ENCODE peak calls at places on chromosomes 4 and X, in seven cellular contexts. G is upper lobe of left lung, U is Panc1, E is mucosa of descending colon, H is left lung, V is GM23338, R is IMR-90. Z is an unnamed sample.

GRCh38 chr4:150209140-150209829 is 131.0 kb downstream of the DCLK2 start:
- ATAC-seq in E (peak; percentile 75), G (peak; percentile 71), R (peak; percentile 77), U (peak; percentile 82), V (peak; percentile 81), H (peak; percentile 90), Z (peak; percentile 69)

GRCh38 chrX:120336899-120337298 is 25.0 kb upstream of the ATP1B4 start:
- ATAC-seq in H (no peak), U (no peak), E (no peak), V (no peak), R (no peak), G (no peak), Z (no peak)

GRCh38 chr4:151690884-151691283 is 69.9 kb downstream of the GATB start:
- ATAC-seq in G (no peak), V (no peak), E (no peak), R (no peak), H (no peak), U (no peak), Z (no peak)

GRCh38 chr4:106149911-106150310 is 166.1 kb downstream of the TBCK start:
- ATAC-seq in H (no peak), V (no peak), R (no peak), E (no peak), G (no peak), U (no peak), Z (no peak)

GRCh38 chr4:127214001-127214400 is 418.8 kb upstream of the INTU start:
- ATAC-seq in H (peak; percentile 51), E (no peak), R (no peak), G (no peak), U (no peak), V (no peak), Z (no peak)

GRCh38 chrX:153735274-153735673 is 10.6 kb downstream of the ABCD1 start:
- ATAC-seq in H (no peak), R (no peak), V (peak; percentile 63), G (no peak), U (no peak), E (no peak), Z (no peak)

GRCh38 chrX:103211012-103211715 is 3.7 kb upstream of the BEX4 start:
- ATAC-seq in G (no peak), R (peak; percentile 66), H (peak; percentile 27), U (peak; percentile 76), E (no peak), V (peak; percentile 18), Z (no peak)

GRCh38 chrX:131262200-131262599 is 26.9 kb downstream of the IGSF1 start:
- ATAC-seq in E (no peak), U (no peak), V (no peak), G (no peak), H (no peak), R (no peak), Z (no peak)

GRCh38 chr4:110586137-110586850 is 36.6 kb downstream of the PITX2 start:
- ATAC-seq in G (no peak), U (peak; percentile 66), R (peak; percentile 91), V (peak; percentile 63), E (no peak), H (peak; percentile 80), Z (peak; percentile 60)

GRCh38 chrX:8289523-8289922 is 118.5 kb upstream of the VCX2 start:
- ATAC-seq in H (no peak), R (no peak), U (no peak), E (no peak), V (no peak), G (no peak), Z (no peak)

GRCh38 chrX:43998374-43998773 is 25.2 kb upstream of the NDP start:
- ATAC-seq in R (no peak), H (no peak), V (no peak), E (no peak), U (no peak), G (no peak), Z (no peak)

GRCh38 chrX:118665204-118665603 is 62.2 kb upstream of the IL13RA1 start:
- ATAC-seq in G (no peak), V (no peak), R (no peak), H (no peak), E (no peak), U (no peak), Z (no peak)

GRCh38 chr4:42637104-42637503 is 19.8 kb downstream of the ATP8A1 start:
- ATAC-seq in G (no peak), V (no peak), R (no peak), U (no peak), H (no peak), E (no peak), Z (no peak)

GRCh38 chrX:150465856-150466775 is 102.3 kb upstream of the MTM1 start:
- ATAC-seq in E (peak; percentile 16), U (no peak), G (no peak), R (peak; percentile 48), V (no peak), H (no peak), Z (no peak)

GRCh38 chr4:169810325-169811323 is 52.9 kb upstream of the HPF1 start:
- ATAC-seq in E (peak; percentile 69), U (peak; percentile 73), V (peak; percentile 64), R (peak; percentile 61), G (no peak), H (peak; percentile 75), Z (no peak)

GRCh38 chr4:187208641-187209040 is 485.0 kb upstream of the FAT1 start:
- ATAC-seq in E (peak; percentile 55), H (no peak), V (no peak), G (no peak), R (no peak), U (no peak), Z (no peak)

GRCh38 chr4:67892905-67893304 is 9.1 kb upstream of the TMPRSS11D start:
- ATAC-seq in V (peak; percentile 96), E (no peak), R (no peak), G (peak; percentile 43), U (no peak), H (no peak), Z (no peak)
- TF ChIP-seq CTCF in V (peak; percentile 70), E (no peak), R (no peak), G (no peak), U (no peak), H (no peak), Z (no peak)

DNA sequence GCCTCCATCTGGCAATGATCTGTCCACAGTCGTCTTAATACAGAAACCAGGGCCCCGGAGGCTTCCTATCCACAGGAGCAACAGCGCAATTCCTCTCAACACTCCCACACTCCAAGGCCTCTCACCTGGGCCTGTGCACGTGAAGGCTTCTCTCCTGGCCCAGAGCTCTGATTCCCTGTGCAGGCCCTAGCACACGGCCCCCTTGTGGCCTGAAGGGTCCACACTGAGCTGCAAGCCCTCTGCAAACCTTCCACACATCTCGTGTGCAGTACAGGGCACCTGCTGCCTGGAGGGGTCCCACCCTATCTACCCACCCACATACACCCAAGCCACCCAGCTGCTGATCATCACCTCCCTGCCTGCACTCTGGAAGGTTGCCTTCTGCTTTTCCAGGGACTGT is 150.1 kb upstream of the NUDT10 start:
- ATAC-seq in V (peak; percentile 96), E (no peak), G (peak; percentile 34), U (no peak), R (no peak), H (no peak), Z (no peak)
- TF ChIP-seq CTCF in V (peak; percentile 53), E (no peak), G (no peak), U (peak; percentile 8), R (no peak), H (no peak), Z (no peak)

GRCh38 chrX:117510453-117510852 is 606.2 kb downstream of the KLHL13 start:
- ATAC-seq in G (no peak), R (no peak), U (no peak), E (no peak), V (peak; percentile 34), H (no peak), Z (no peak)
- TF ChIP-seq CTCF in G (no peak), R (no peak), U (no peak), E (no peak), V (peak; percentile 63), H (no peak), Z (peak; percentile 14)

GRCh38 chrX:90883479-90883878 is 551.2 kb upstream of the PABPC5 start:
- ATAC-seq in U (no peak), V (no peak), G (no peak), H (no peak), E (no peak), R (no peak), Z (no peak)
- TF ChIP-seq CTCF in U (no peak), V (no peak), G (no peak), H (no peak), E (no peak), R (no peak), Z (no peak)

GRCh38 chrX:28675173-28675572 is 87.9 kb downstream of the IL1RAPL1 start:
- ATAC-seq in G (no peak), U (no peak), E (no peak), V (no peak), H (no peak), R (no peak), Z (no peak)
- TF ChIP-seq CTCF in G (no peak), U (no peak), E (no peak), V (no peak), H (no peak), R (no peak), Z (no peak)

GRCh38 chr4:24003476-24003875 is 113.6 kb upstream of the PPARGC1A start:
- ATAC-seq in R (peak; percentile 54), V (peak; percentile 41), U (no peak), E (no peak), H (no peak), G (no peak), Z (no peak)
- TF ChIP-seq CTCF in R (no peak), V (no peak), U (no peak), E (no peak), H (no peak), G (no peak), Z (no peak)

GRCh38 chr4:37803348-37803973 is 23.0 kb upstream of the PGM2 start:
- ATAC-seq in U (no peak), E (no peak), G (no peak), V (no peak), H (peak; percentile 63), R (peak; percentile 53), Z (no peak)
- TF ChIP-seq CTCF in U (peak; percentile 50), E (peak; percentile 3), G (peak; percentile 37), V (peak; percentile 59), H (peak; percentile 30), R (peak; percentile 68), Z (peak; percentile 63)

DNA sequence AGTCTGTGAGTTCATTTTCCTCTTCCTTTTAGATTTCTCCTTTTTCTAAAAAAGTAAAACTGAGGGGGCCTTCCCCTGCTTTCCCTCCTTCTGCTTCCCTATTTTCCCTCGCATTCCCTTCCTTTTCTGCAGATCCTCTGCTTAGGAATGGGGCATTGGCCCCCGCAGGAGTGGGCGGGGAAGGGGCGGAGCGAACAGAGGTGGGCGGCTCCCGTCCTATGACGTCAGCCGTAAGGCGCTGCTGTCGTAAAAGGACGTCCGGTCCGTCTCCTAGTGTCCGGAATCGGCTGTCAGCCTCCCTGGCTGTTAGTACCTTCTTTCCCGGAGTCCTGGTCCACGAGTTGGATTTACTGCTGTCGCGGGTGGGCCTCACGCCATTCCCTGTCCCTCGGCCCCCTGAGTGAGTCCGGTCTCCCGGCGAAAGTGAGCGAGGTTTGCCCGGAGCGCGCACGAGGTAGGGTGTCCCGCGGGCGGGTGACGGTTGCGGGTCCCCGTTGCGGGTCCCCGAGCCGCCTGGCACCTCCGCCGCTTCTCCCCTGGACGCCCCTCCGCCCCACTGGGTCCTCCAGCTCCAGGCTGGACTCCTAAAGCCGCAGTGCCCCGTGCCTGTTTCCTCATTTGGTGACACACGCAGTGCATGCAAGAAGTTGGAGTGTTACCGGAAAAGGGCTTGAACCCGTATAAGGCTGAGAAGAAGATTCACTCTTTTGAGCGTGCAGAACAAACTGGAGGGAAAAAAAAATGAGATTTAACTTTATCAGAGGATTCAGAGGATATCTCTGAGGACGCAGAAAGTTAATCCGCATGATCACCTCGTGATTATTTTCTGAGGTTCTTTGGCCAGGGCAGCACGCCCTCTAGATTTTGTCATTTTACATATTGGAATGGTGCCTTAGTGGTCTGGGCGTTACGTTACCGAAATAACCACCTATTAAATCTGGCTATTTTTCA is at the start of gene ZNF330:
- ATAC-seq in E (peak; percentile 100), H (peak; percentile 95), R (peak; percentile 99), U (peak; percentile 98), G (peak; percentile 97), V (peak; percentile 92), Z (peak; percentile 93)
- TF ChIP-seq CTCF in E (no peak), H (no peak), R (peak; percentile 23), U (peak; percentile 46), G (no peak), V (peak; percentile 41), Z (no peak)